ENCODE peak calls at places on chromosomes 1 and 21, in eight cellular contexts. One of them, this sample, is unnamed.

GRCh38 chr1:10727703-10728348 is 68.6 kb downstream of the CASZ1 start:
- DNase-seq in ovary: no peak
- DNase-seq in progenitor cell of endocrine pancreas: no peak
- DNase-seq in iris pigment epithelial cell: no peak
- DNase-seq in psoas muscle: peak
- DNase-seq in IMR-90: no peak
- DNase-seq in ACHN: no peak
- DNase-seq in C1 segment of cervical spinal cord: no peak
- DNase-seq in this sample: no peak

GRCh38 chr1:23178931-23179330 is 10.3 kb upstream of the LUZP1 start:
- DNase-seq in psoas muscle: no peak
- DNase-seq in C1 segment of cervical spinal cord: no peak
- DNase-seq in IMR-90: peak
- DNase-seq in ovary: no peak
- DNase-seq in iris pigment epithelial cell: no peak
- DNase-seq in ACHN: no peak
- DNase-seq in progenitor cell of endocrine pancreas: no peak
- DNase-seq in this sample: peak

GRCh38 chr21:42245348-42246185 is 26.6 kb downstream of the ABCG1 start:
- DNase-seq in ovary: no peak
- DNase-seq in ACHN: no peak
- DNase-seq in progenitor cell of endocrine pancreas: no peak
- DNase-seq in IMR-90: no peak
- DNase-seq in C1 segment of cervical spinal cord: no peak
- DNase-seq in psoas muscle: peak
- DNase-seq in iris pigment epithelial cell: no peak
- DNase-seq in this sample: no peak

GRCh38 chr1:204304067-204304466 is 55.7 kb downstream of the PLEKHA6 start:
- DNase-seq in iris pigment epithelial cell: no peak
- DNase-seq in C1 segment of cervical spinal cord: no peak
- DNase-seq in ACHN: peak
- DNase-seq in IMR-90: no peak
- DNase-seq in ovary: no peak
- DNase-seq in psoas muscle: no peak
- DNase-seq in progenitor cell of endocrine pancreas: no peak
- DNase-seq in this sample: no peak

GRCh38 chr1:111535256-111536191 is 32.1 kb upstream of the ADORA3 start:
- DNase-seq in IMR-90: no peak
- DNase-seq in ovary: no peak
- DNase-seq in psoas muscle: no peak
- DNase-seq in progenitor cell of endocrine pancreas: no peak
- DNase-seq in ACHN: no peak
- DNase-seq in iris pigment epithelial cell: no peak
- DNase-seq in C1 segment of cervical spinal cord: no peak
- DNase-seq in this sample: peak

GRCh38 chr1:21451212-21451611 is 11.3 kb downstream of the NBPF3 start:
- DNase-seq in IMR-90: peak
- DNase-seq in ACHN: peak
- DNase-seq in iris pigment epithelial cell: peak
- DNase-seq in C1 segment of cervical spinal cord: no peak
- DNase-seq in ovary: no peak
- DNase-seq in psoas muscle: no peak
- DNase-seq in progenitor cell of endocrine pancreas: no peak
- DNase-seq in this sample: no peak

GRCh38 chr1:209041936-209042335 is 541.6 kb upstream of the CAMK1G start:
- DNase-seq in C1 segment of cervical spinal cord: no peak
- DNase-seq in progenitor cell of endocrine pancreas: no peak
- DNase-seq in ovary: no peak
- DNase-seq in ACHN: no peak
- DNase-seq in psoas muscle: no peak
- DNase-seq in IMR-90: no peak
- DNase-seq in iris pigment epithelial cell: peak
- DNase-seq in this sample: no peak

GRCh38 chr1:116176306-116176789 is 65.1 kb downstream of the MAB21L3 start:
- DNase-seq in ovary: no peak
- DNase-seq in psoas muscle: no peak
- DNase-seq in iris pigment epithelial cell: no peak
- DNase-seq in ACHN: no peak
- DNase-seq in C1 segment of cervical spinal cord: no peak
- DNase-seq in IMR-90: no peak
- DNase-seq in progenitor cell of endocrine pancreas: no peak
- DNase-seq in this sample: no peak

GRCh38 chr1:8247821-8248436 is 70.0 kb upstream of the SLC45A1 start:
- DNase-seq in ovary: no peak
- DNase-seq in iris pigment epithelial cell: no peak
- DNase-seq in C1 segment of cervical spinal cord: no peak
- DNase-seq in ACHN: no peak
- DNase-seq in progenitor cell of endocrine pancreas: no peak
- DNase-seq in psoas muscle: no peak
- DNase-seq in IMR-90: no peak
- DNase-seq in this sample: no peak

GRCh38 chr1:17475729-17476128 is 36.3 kb upstream of the RCC2 start:
- DNase-seq in ovary: no peak
- DNase-seq in iris pigment epithelial cell: peak
- DNase-seq in C1 segment of cervical spinal cord: no peak
- DNase-seq in ACHN: peak
- DNase-seq in psoas muscle: no peak
- DNase-seq in progenitor cell of endocrine pancreas: no peak
- DNase-seq in IMR-90: peak
- DNase-seq in this sample: no peak

GRCh38 chr1:206725053-206725963 is 40.6 kb downstream of the MAPKAPK2 start:
- DNase-seq in iris pigment epithelial cell: peak
- DNase-seq in IMR-90: peak
- DNase-seq in C1 segment of cervical spinal cord: no peak
- DNase-seq in psoas muscle: no peak
- DNase-seq in ovary: no peak
- DNase-seq in ACHN: peak
- DNase-seq in progenitor cell of endocrine pancreas: no peak
- DNase-seq in this sample: peak

GRCh38 chr1:215003686-215004085 is 78.9 kb upstream of the KCNK2 start:
- DNase-seq in ovary: no peak
- DNase-seq in IMR-90: no peak
- DNase-seq in C1 segment of cervical spinal cord: no peak
- DNase-seq in psoas muscle: no peak
- DNase-seq in progenitor cell of endocrine pancreas: no peak
- DNase-seq in ACHN: no peak
- DNase-seq in iris pigment epithelial cell: no peak
- DNase-seq in this sample: no peak

GRCh38 chr1:43495204-43495603 is 35.5 kb upstream of the PTPRF start:
- DNase-seq in iris pigment epithelial cell: no peak
- DNase-seq in IMR-90: no peak
- DNase-seq in C1 segment of cervical spinal cord: no peak
- DNase-seq in psoas muscle: no peak
- DNase-seq in ovary: no peak
- DNase-seq in ACHN: no peak
- DNase-seq in progenitor cell of endocrine pancreas: no peak
- DNase-seq in this sample: no peak

GRCh38 chr1:15132961-15133360 is 20.6 kb upstream of the TMEM51 start:
- DNase-seq in iris pigment epithelial cell: no peak
- DNase-seq in progenitor cell of endocrine pancreas: no peak
- DNase-seq in IMR-90: no peak
- DNase-seq in ovary: no peak
- DNase-seq in ACHN: no peak
- DNase-seq in C1 segment of cervical spinal cord: no peak
- DNase-seq in psoas muscle: no peak
- DNase-seq in this sample: no peak

GRCh38 chr1:212355230-212355969 is 59.3 kb downstream of the PACC1 start:
- DNase-seq in psoas muscle: no peak
- DNase-seq in IMR-90: peak
- DNase-seq in progenitor cell of endocrine pancreas: no peak
- DNase-seq in C1 segment of cervical spinal cord: no peak
- DNase-seq in iris pigment epithelial cell: peak
- DNase-seq in ovary: no peak
- DNase-seq in ACHN: no peak
- DNase-seq in this sample: no peak

GRCh38 chr1:27773732-27774445 is 870 bp downstream of the STX12 start:
- DNase-seq in iris pigment epithelial cell: peak
- DNase-seq in ovary: no peak
- DNase-seq in ACHN: peak
- DNase-seq in C1 segment of cervical spinal cord: no peak
- DNase-seq in psoas muscle: no peak
- DNase-seq in IMR-90: peak
- DNase-seq in progenitor cell of endocrine pancreas: no peak
- DNase-seq in this sample: no peak

This sample was measured in SK-MEL-5.